ENCODE peak calls at places on chromosome 17, in ten cellular contexts. C is bronchial epithelial cell; Q is GM12878; O is SJCRH30; D is CD8-positive, alpha-beta T cell; K is kidney; V is GM23338; S is neural progenitor cell; I is esophagus muscularis mucosa; F is tibial nerve. J is an unnamed sample.

GRCh38 chr17:27384261-27384701 is 72.0 kb upstream of the KSR1 start:
- DNase-seq in O (peak; percentile 92), S (no peak), F (no peak), C (peak; percentile 97), K (no peak), V (no peak), Q (no peak), D (no peak), I (no peak), J (peak; percentile 67)

GRCh38 chr17:67830440-67830839 is 5.1 kb downstream of the BPTF start:
- DNase-seq in O (no peak), Q (no peak), S (peak; percentile 48), F (no peak), I (peak; percentile 68), K (no peak), C (no peak), V (peak; percentile 52), D (no peak), J (no peak)

GRCh38 chr17:81390436-81391214 is 4.6 kb upstream of the BAHCC1 start:
- DNase-seq in F (no peak), S (no peak), K (no peak), D (no peak), Q (no peak), C (no peak), O (no peak), I (no peak), V (no peak), J (no peak)

GRCh38 chr17:77833769-77834168 is 124.7 kb upstream of the TNRC6C start:
- DNase-seq in K (no peak), I (no peak), O (no peak), Q (peak; percentile 58), C (no peak), V (no peak), S (no peak), F (no peak), D (no peak), J (no peak)

GRCh38 chr17:2634361-2634960 is 41.0 kb downstream of the PAFAH1B1 start:
- DNase-seq in S (no peak), K (no peak), V (peak; percentile 41), F (no peak), I (no peak), O (peak; percentile 43), C (peak; percentile 92), D (no peak), Q (no peak), J (no peak)

GRCh38 chr17:17971431-17972125 is 622 bp downstream of the TOM1L2 start:
- DNase-seq in D (peak; percentile 9), S (peak; percentile 36), I (no peak), O (no peak), F (peak; percentile 13), K (peak; percentile 91), Q (no peak), V (no peak), C (no peak), J (peak; percentile 67)

GRCh38 chr17:17751489-17751995 is 70.3 kb downstream of the RAI1 start:
- DNase-seq in O (no peak), Q (no peak), S (no peak), D (no peak), F (no peak), I (no peak), K (peak; percentile 73), V (no peak), C (no peak), J (no peak)

GRCh38 chr17:17348872-17349723 is 45.9 kb downstream of the NT5M start:
- DNase-seq in K (no peak), V (no peak), F (no peak), C (no peak), Q (no peak), D (no peak), O (peak; percentile 73), S (no peak), I (no peak), J (no peak)

GRCh38 chr17:14737984-14738651 is 437.2 kb downstream of the HS3ST3B1 start:
- DNase-seq in O (no peak), D (no peak), S (peak; percentile 41), Q (no peak), V (peak; percentile 49), C (peak; percentile 100), I (peak; percentile 90), K (peak; percentile 72), F (peak; percentile 52), J (peak; percentile 43)

GRCh38 chr17:83073389-83074063 is 5.9 kb upstream of the METRNL start:
- DNase-seq in Q (no peak), S (no peak), F (no peak), D (no peak), C (peak; percentile 49), V (no peak), K (peak; percentile 82), O (peak; percentile 57), I (no peak), J (no peak)

GRCh38 chr17:42010898-42011516 is 6.2 kb downstream of the DNAJC7 start:
- DNase-seq in S (peak; percentile 21), F (no peak), O (no peak), C (peak; percentile 49), Q (no peak), D (no peak), K (no peak), V (peak; percentile 71), I (no peak), J (no peak)

GRCh38 chr17:15882058-15882720 is 62.7 kb upstream of the ADORA2B start:
- DNase-seq in Q (no peak), S (peak; percentile 45), V (peak; percentile 69), F (no peak), O (no peak), K (no peak), C (no peak), D (no peak), I (no peak), J (no peak)

GRCh38 chr17:9825751-9826150 is at the start of gene GLP2R:
- DNase-seq in Q (no peak), D (no peak), O (no peak), S (no peak), K (no peak), C (no peak), F (no peak), V (no peak), I (no peak), J (no peak)

GRCh38 chr17:9824797-9825338 is 856 bp upstream of the GLP2R start:
- DNase-seq in I (no peak), F (no peak), Q (no peak), C (no peak), S (no peak), K (no peak), V (no peak), O (no peak), D (no peak), J (no peak)

GRCh38 chr17:9829343-9829742 is 3.6 kb downstream of the GLP2R start:
- DNase-seq in V (no peak), I (no peak), O (no peak), C (no peak), D (no peak), F (no peak), S (no peak), K (no peak), Q (no peak), J (no peak)

GRCh38 chr17:9824094-9824493 is 1.6 kb upstream of the GLP2R start:
- DNase-seq in F (no peak), K (no peak), V (peak; percentile 22), S (no peak), D (no peak), I (no peak), Q (no peak), C (no peak), O (no peak), J (no peak)

GRCh38 chr17:9828296-9829059 is 2.8 kb downstream of the GLP2R start:
- DNase-seq in F (no peak), V (no peak), K (no peak), D (no peak), S (no peak), O (no peak), I (no peak), Q (no peak), C (no peak), J (no peak)
- H3K4me3 ChIP-seq in F (no peak overlapping the region), V (no peak overlapping the region), K (no peak overlapping the region), D (no peak overlapping the region), S (no peak overlapping the region), O (no peak overlapping the region), I (no peak overlapping the region), Q (no peak overlapping the region), C (no peak overlapping the region), J (no peak overlapping the region)

DNA sequence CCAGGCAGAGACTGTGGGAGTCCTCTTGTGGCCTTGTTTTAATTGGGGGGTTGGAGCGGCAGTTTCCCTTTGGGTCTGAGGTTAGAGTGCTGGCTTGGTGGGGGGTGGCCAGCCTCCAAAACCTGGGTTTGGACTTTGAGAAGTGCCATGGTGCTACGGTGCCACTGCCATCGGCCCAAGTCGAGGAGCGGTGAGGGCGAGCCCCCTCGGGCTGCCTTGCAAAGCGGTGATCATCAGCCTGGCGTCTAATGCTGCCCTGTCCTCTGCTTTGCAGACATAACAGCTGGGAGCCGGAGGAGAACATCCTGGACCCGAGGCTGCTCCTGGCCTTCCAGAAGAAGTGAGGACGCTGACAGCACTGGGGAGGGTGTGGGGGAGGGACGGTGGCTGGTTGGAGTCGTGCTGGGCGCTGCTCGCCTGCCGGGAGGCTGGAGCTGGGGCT is 1.2 kb downstream of the CBX2 start:
- DNase-seq in O (no peak), I (no peak), F (no peak), V (no peak), Q (no peak), C (no peak), S (peak; percentile 36), K (peak; percentile 73), D (no peak), J (no peak)
- H3K4me3 ChIP-seq in O (peak overlapping the region; percentile 99), I (peak overlapping the region; percentile 65), F (peak overlapping the region; percentile 80), V (peak overlapping the region; percentile 97), Q (peak overlapping the region; percentile 75), C (peak overlapping the region; percentile 57), S (peak overlapping the region; percentile 98), K (no peak overlapping the region), D (peak overlapping the region; percentile 44), J (peak overlapping the region; percentile 81)

GRCh38 chr17:75459590-75460267 is 3.3 kb downstream of the TMEM94 start:
- DNase-seq in D (no peak), K (no peak), O (no peak), F (no peak), S (no peak), V (no peak), C (peak; percentile 84), I (no peak), Q (peak; percentile 41), J (no peak)
- H3K4me3 ChIP-seq in D (no peak overlapping the region), K (no peak overlapping the region), O (no peak overlapping the region), F (no peak overlapping the region), S (no peak overlapping the region), V (no peak overlapping the region), C (no peak overlapping the region), I (no peak overlapping the region), Q (peak overlapping the region; percentile 11), J (no peak overlapping the region)

DNA sequence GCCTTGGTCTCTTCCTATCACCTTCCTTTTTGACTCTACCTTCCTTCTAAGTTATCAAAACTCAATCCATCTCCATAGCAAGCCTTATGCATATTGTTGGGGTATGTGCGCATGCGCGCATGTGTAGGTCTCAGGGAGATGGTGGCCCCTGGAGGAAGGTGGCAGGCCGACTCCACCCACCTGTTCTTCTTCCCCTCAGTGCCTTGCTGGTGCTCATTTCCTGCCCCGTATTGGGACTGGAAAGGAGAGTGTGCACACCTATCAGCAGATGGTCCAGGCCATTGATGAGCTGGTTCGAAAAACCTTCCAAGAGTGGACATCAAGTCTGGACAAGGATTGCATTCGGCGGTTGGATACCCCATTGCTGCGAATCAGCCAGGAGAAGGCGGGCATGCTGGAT is 25.2 kb downstream of the DNAH2 start:
- DNase-seq in K (no peak), Q (no peak), S (no peak), F (no peak), O (no peak), V (no peak), C (no peak), D (no peak), I (no peak), J (no peak)
- H3K4me3 ChIP-seq in K (no peak overlapping the region), Q (no peak overlapping the region), S (no peak overlapping the region), F (no peak overlapping the region), O (no peak overlapping the region), V (no peak overlapping the region), C (no peak overlapping the region), D (no peak overlapping the region), I (no peak overlapping the region), J (no peak overlapping the region)

J was measured in heart right ventricle.